ENCODE peak calls at places on chromosomes 13 and 19, in six cellular contexts. V is T-cell; L is GM06990; Y is activated naive CD4-positive, alpha-beta T cell treated with anti-CD3 and anti-CD28 coated beads for 36 hours; F is psoas muscle; H is HFF-Myc. R is an unnamed sample.

GRCh38 chr13:35157143-35157755 is 215.2 kb downstream of the NBEA start:
- DNase-seq in V (no peak), L (no peak), Y (peak; percentile 53), F (no peak), H (peak; percentile 51), R (no peak)

GRCh38 chr13:31049833-31050232 is 111.9 kb downstream of the HSPH1 start:
- DNase-seq in V (no peak), L (no peak), Y (no peak), F (peak; percentile 27), H (no peak), R (no peak)

GRCh38 chr13:107881362-107881761 is 334.0 kb downstream of the LIG4 start:
- DNase-seq in V (no peak), L (no peak), Y (no peak), F (no peak), H (no peak), R (no peak)

GRCh38 chr19:35592226-35592625 is 6.3 kb downstream of the PMIS2 start:
- DNase-seq in V (no peak), L (no peak), Y (peak; percentile 35), F (no peak), H (no peak), R (peak; percentile 57)

GRCh38 chr19:55094456-55095259 is 19.0 kb downstream of the EPS8L1 start:
- DNase-seq in V (no peak), L (no peak), Y (no peak), F (no peak), H (no peak), R (peak; percentile 6)

GRCh38 chr13:28641600-28641926 is 17.4 kb upstream of the POMP start:
- DNase-seq in V (no peak), L (peak; percentile 54), Y (no peak), F (no peak), H (no peak), R (no peak)

GRCh38 chr13:39656325-39656677 is 839 bp downstream of the COG6 start:
- DNase-seq in V (no peak), L (no peak), Y (no peak), F (no peak), H (no peak), R (no peak)

GRCh38 chr19:5171711-5172110 is 168.9 kb downstream of the PTPRS start:
- DNase-seq in V (no peak), L (no peak), Y (no peak), F (no peak), H (no peak), R (no peak)

GRCh38 chr13:21478881-21479808 is 20.0 kb upstream of the ZDHHC20 start:
- DNase-seq in V (no peak), L (no peak), Y (peak; percentile 71), F (no peak), H (peak; percentile 64), R (peak; percentile 77)

GRCh38 chr13:89982406-89983085 is 1364.9 kb upstream of the MIR17HG start:
- DNase-seq in V (no peak), L (no peak), Y (no peak), F (no peak), H (no peak), R (no peak)

GRCh38 chr13:64078025-64078424 is 2662.4 kb upstream of the PCDH20 start:
- DNase-seq in V (no peak), L (no peak), Y (no peak), F (no peak), H (no peak), R (no peak)

GRCh38 chr13:111282425-111282824 is 38.0 kb upstream of the TEX29 start:
- DNase-seq in V (no peak), L (no peak), Y (no peak), F (no peak), H (no peak), R (no peak)

GRCh38 chr19:40605201-40605971 is 4.2 kb downstream of the LTBP4 start:
- DNase-seq in V (peak; percentile 65), L (peak; percentile 84), Y (peak; percentile 82), F (peak; percentile 72), H (no peak), R (peak; percentile 53)

GRCh38 chr19:15471639-15472101 is 7.3 kb upstream of the RASAL3 start:
- DNase-seq in V (no peak), L (no peak), Y (no peak), F (no peak), H (no peak), R (no peak)

GRCh38 chr13:95494082-95494681 is 58.3 kb upstream of the CLDN10 start:
- DNase-seq in V (no peak), L (no peak), Y (no peak), F (no peak), H (peak; percentile 70), R (peak; percentile 59)